ENCODE peak calls at places on chromosomes 7 and 10, in seven cellular contexts. P, V, U, I, E, C and F are unnamed samples.

GRCh38 chr10:24363070-24363469 is 154.1 kb downstream of the KIAA1217 start:
- DNase-seq in P (no peak), V (no peak), U (no peak), I (peak), E (no peak), C (no peak), F (no peak)

GRCh38 chr7:141073173-141073640 is 657 bp upstream of the TMEM178B start:
- DNase-seq in P (peak), V (no peak), U (no peak), I (peak), E (no peak), C (no peak), F (peak)

GRCh38 chr10:77713506-77714280 is 76.1 kb upstream of the KCNMA1 start:
- DNase-seq in P (peak), V (no peak), U (no peak), I (no peak), E (no peak), C (no peak), F (no peak)

GRCh38 chr7:116522247-116522646 is 2.6 kb upstream of the CAV1 start:
- DNase-seq in P (no peak), V (no peak), U (no peak), I (peak), E (no peak), C (no peak), F (no peak)

GRCh38 chr7:38222481-38223096 is 44.5 kb downstream of the STARD3NL start:
- DNase-seq in P (peak), V (no peak), U (no peak), I (peak), E (peak), C (peak), F (no peak)

GRCh38 chr7:90262438-90262837 is 17.5 kb downstream of the CFAP69 start:
- DNase-seq in P (peak), V (no peak), U (no peak), I (no peak), E (peak), C (no peak), F (no peak)

GRCh38 chr10:112985701-112986510 is 35.9 kb downstream of the TCF7L2 start:
- DNase-seq in P (no peak), V (no peak), U (no peak), I (no peak), E (no peak), C (peak), F (no peak)

GRCh38 chr10:130927157-130927556 is 384.4 kb downstream of the TCERG1L start:
- DNase-seq in P (no peak), V (no peak), U (no peak), I (no peak), E (no peak), C (peak), F (no peak)

GRCh38 chr7:6612819-6613218 is 2.6 kb upstream of the ZNF853 start:
- DNase-seq in P (no peak), V (no peak), U (no peak), I (no peak), E (no peak), C (no peak), F (no peak)

GRCh38 chr7:135170223-135170997 is at the start of gene CYREN:
- DNase-seq in P (peak), V (peak), U (peak), I (peak), E (peak), C (no peak), F (peak)

GRCh38 chr7:40711706-40712105 is 576.9 kb downstream of the SUGCT start:
- DNase-seq in P (no peak), V (no peak), U (no peak), I (no peak), E (no peak), C (no peak), F (no peak)

GRCh38 chr10:129601737-129602136 is 134.7 kb downstream of the MGMT start:
- DNase-seq in P (no peak), V (no peak), U (no peak), I (no peak), E (no peak), C (peak), F (no peak)

GRCh38 chr7:46577394-46577793 is 656.3 kb upstream of the IGFBP3 start:
- DNase-seq in P (no peak), V (no peak), U (no peak), I (no peak), E (no peak), C (no peak), F (no peak)

GRCh38 chr7:27262121-27262520 is 19.5 kb downstream of the EVX1 start:
- DNase-seq in P (no peak), V (no peak), U (no peak), I (no peak), E (no peak), C (no peak), F (no peak)

GRCh38 chr7:132249591-132249971 is 326.7 kb downstream of the PLXNA4 start:
- DNase-seq in P (peak), V (no peak), U (peak), I (peak), E (peak), C (no peak), F (no peak)

GRCh38 chr7:29888006-29888405 is 81.7 kb downstream of the WIPF3 start:
- DNase-seq in P (no peak), V (no peak), U (no peak), I (no peak), E (no peak), C (no peak), F (no peak)

GRCh38 chr10:132802694-132803320 is 16.9 kb upstream of the NKX6-2 start:
- DNase-seq in P (no peak), V (no peak), U (no peak), I (peak), E (peak), C (no peak), F (no peak)

GRCh38 chr7:121985476-121985875 is 112.5 kb downstream of the PTPRZ1 start:
- DNase-seq in P (no peak), V (no peak), U (no peak), I (no peak), E (no peak), C (no peak), F (no peak)

GRCh38 chr10:28393956-28394568 is 91.2 kb upstream of the MPP7 start:
- DNase-seq in P (peak), V (no peak), U (peak), I (peak), E (peak), C (no peak), F (peak)

GRCh38 chr10:29681700-29682444 is 47.1 kb upstream of the SVIL start:
- DNase-seq in P (no peak), V (no peak), U (no peak), I (no peak), E (no peak), C (no peak), F (no peak)

GRCh38 chr10:6840766-6841165 is 260.7 kb upstream of the PRKCQ start:
- DNase-seq in P (no peak), V (no peak), U (no peak), I (no peak), E (no peak), C (no peak), F (no peak)

DNA sequence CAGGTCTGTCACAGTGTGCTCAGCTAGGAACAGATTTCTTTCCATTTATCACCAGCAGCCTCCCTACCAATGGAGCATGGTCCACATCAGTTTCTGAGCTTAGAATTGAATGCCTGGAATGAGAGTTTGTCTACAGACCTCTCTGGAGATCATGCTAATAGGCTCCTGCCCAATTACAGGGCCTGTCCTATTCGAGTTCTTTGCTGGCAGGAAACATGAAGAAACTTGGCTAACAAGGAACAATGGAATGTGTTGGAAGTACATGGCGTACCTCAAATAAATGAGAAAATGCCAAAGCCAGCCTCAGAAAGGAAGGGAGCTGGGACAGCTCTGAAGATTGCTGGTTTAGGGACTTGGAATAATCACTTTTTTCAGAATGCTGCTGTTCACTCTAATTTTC is 186.0 kb upstream of the AKR1E2 start:
- DNase-seq in P (no peak), V (no peak), U (no peak), I (no peak), E (no peak), C (no peak), F (no peak)
- TF ChIP-seq POLR2AphosphoS5 in P (no peak), V (no peak), U (no peak), I (no peak), E (no peak), C (no peak), F (no peak)

GRCh38 chr10:13337128-13337826 is 10.8 kb downstream of the SEPHS1 start:
- DNase-seq in P (no peak), V (no peak), U (no peak), I (no peak), E (no peak), C (no peak), F (no peak)

GRCh38 chr10:13337827-13338196 is 10.3 kb downstream of the SEPHS1 start:
- DNase-seq in P (no peak), V (no peak), U (no peak), I (no peak), E (no peak), C (no peak), F (no peak)

GRCh38 chr10:13340068-13340467 is 8.0 kb downstream of the SEPHS1 start:
- DNase-seq in P (peak), V (no peak), U (no peak), I (no peak), E (no peak), C (no peak), F (no peak)

GRCh38 chr10:13340626-13341370 is 7.3 kb downstream of the SEPHS1 start:
- DNase-seq in P (no peak), V (no peak), U (no peak), I (no peak), E (no peak), C (peak), F (no peak)

GRCh38 chr10:13338337-13339128 is 9.6 kb downstream of the SEPHS1 start:
- DNase-seq in P (peak), V (no peak), U (no peak), I (no peak), E (no peak), C (no peak), F (no peak)
- TF ChIP-seq TAF1 in P (no peak), V (no peak), U (no peak), I (no peak), E (no peak), C (no peak), F (no peak)

GRCh38 chr10:49652416-49653385 is 26.8 kb upstream of the C10orf53 start:
- DNase-seq in P (no peak), V (no peak), U (no peak), I (no peak), E (no peak), C (no peak), F (no peak)
- TF ChIP-seq POLR2AphosphoS5 in P (no peak), V (no peak), U (no peak), I (no peak), E (no peak), C (no peak), F (no peak)

GRCh38 chr7:36600869-36601530 is 123.3 kb downstream of the AOAH start:
- DNase-seq in P (no peak), V (no peak), U (no peak), I (no peak), E (no peak), C (no peak), F (no peak)
- TF ChIP-seq TAF1 in P (no peak), V (no peak), U (no peak), I (no peak), E (no peak), C (no peak), F (no peak)

GRCh38 chr7:2193120-2193519 is 39.6 kb downstream of the MAD1L1 start:
- DNase-seq in P (peak), V (no peak), U (no peak), I (no peak), E (no peak), C (no peak), F (no peak)
- TF ChIP-seq POLR2AphosphoS5 in P (no peak), V (no peak), U (no peak), I (no peak), E (no peak), C (no peak), F (no peak)

GRCh38 chr10:83075395-83076072 is 1063.8 kb upstream of the GHITM start:
- DNase-seq in P (peak), V (no peak), U (no peak), I (no peak), E (no peak), C (no peak), F (no peak)

GRCh38 chr10:83076443-83076842 is 1062.9 kb upstream of the GHITM start:
- DNase-seq in P (no peak), V (no peak), U (no peak), I (no peak), E (no peak), C (no peak), F (no peak)

GRCh38 chr10:83078645-83079044 is 1060.7 kb upstream of the GHITM start:
- DNase-seq in P (no peak), V (no peak), U (no peak), I (no peak), E (no peak), C (no peak), F (no peak)

GRCh38 chr10:83083866-83084265 is 1055.4 kb upstream of the GHITM start:
- DNase-seq in P (no peak), V (no peak), U (no peak), I (no peak), E (no peak), C (no peak), F (no peak)

GRCh38 chr10:83078160-83078559 is 1061.1 kb upstream of the GHITM start:
- DNase-seq in P (no peak), V (no peak), U (peak), I (no peak), E (no peak), C (no peak), F (no peak)
- TF ChIP-seq TAF1 in P (no peak), V (no peak), U (no peak), I (no peak), E (no peak), C (no peak), F (no peak)

GRCh38 chr10:88064608-88065383 is 201.4 kb downstream of the PTEN start:
- DNase-seq in P (peak), V (no peak), U (no peak), I (no peak), E (no peak), C (peak), F (no peak)
- TF ChIP-seq POLR2AphosphoS5 in P (peak), V (no peak), U (no peak), I (no peak), E (no peak), C (no peak), F (no peak)

GRCh38 chr10:121221991-121222390 is 370.8 kb downstream of the WDR11 start:
- DNase-seq in P (no peak), V (no peak), U (no peak), I (no peak), E (no peak), C (no peak), F (no peak)
- TF ChIP-seq TAF1 in P (no peak), V (no peak), U (no peak), I (no peak), E (no peak), C (no peak), F (no peak)